ENCODE peak calls at places on chromosomes 7 and 10, in five cellular contexts. A, J, H, I and L are unnamed samples.

GRCh38 chr10:122050811-122051210 is 61.8 kb downstream of the TACC2 start:
- DNase-seq in A (no peak), J (no peak), H (no peak), I (no peak), L (no peak)

GRCh38 chr10:103044942-103045489 is 126.9 kb downstream of the CNNM2 start:
- DNase-seq in A (peak), J (no peak), H (peak), I (no peak), L (no peak)

GRCh38 chr10:122306282-122306681 is 35.2 kb downstream of the BTBD16 start:
- DNase-seq in A (no peak), J (no peak), H (no peak), I (no peak), L (no peak)

GRCh38 chr7:108247646-108248045 is 117.5 kb upstream of the LAMB4 start:
- DNase-seq in A (peak), J (no peak), H (no peak), I (no peak), L (no peak)

GRCh38 chr10:121975295-121976086 is 474 bp upstream of the NSMCE4A start:
- DNase-seq in A (no peak), J (no peak), H (no peak), I (no peak), L (no peak)

GRCh38 chr7:116271161-116271979 is 61.0 kb downstream of the TES start:
- DNase-seq in A (peak), J (no peak), H (peak), I (no peak), L (no peak)

GRCh38 chr10:57979986-57980385 is 287.7 kb downstream of the IPMK start:
- DNase-seq in A (peak), J (no peak), H (no peak), I (no peak), L (no peak)

GRCh38 chr10:106836923-106837322 is 327.6 kb downstream of the SORCS1 start:
- DNase-seq in A (no peak), J (no peak), H (no peak), I (no peak), L (no peak)

GRCh38 chr10:79184649-79185048 is 115.9 kb downstream of the ZMIZ1 start:
- DNase-seq in A (no peak), J (no peak), H (no peak), I (no peak), L (no peak)
- H3K27ac ChIP-seq in A (peak), J (no peak), H (peak), I (peak), L (peak)

DNA sequence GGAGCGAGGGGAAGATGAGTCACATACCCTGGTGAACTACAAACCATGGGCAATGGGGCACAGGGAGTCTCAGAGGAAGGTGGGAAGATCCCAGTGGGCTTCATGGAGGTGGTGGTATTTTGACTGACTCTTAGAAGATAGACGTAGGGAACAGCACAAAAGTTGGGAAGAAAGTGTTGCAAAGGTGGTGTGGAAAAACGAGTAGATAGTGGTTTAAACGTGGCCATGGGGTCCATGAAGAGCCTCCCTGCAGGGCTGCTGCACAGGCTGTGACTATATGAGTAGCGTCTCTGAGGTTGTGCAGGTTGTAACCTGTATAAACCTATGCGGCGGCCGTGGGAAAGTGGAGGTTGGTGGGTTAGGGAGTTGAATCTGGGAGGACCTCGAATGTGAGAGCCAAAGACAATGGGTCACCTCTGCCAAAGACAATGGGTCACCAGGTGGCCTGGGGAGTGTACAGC is 13.8 kb downstream of the LZTS2 start:
- DNase-seq in A (no peak), J (no peak), H (no peak), I (no peak), L (no peak)
- H3K27ac ChIP-seq in A (peak), J (no peak), H (peak), I (peak), L (peak)

GRCh38 chr7:129557686-129558481 is 53.6 kb upstream of the NRF1 start:
- DNase-seq in A (no peak), J (no peak), H (no peak), I (no peak), L (no peak)
- H3K27ac ChIP-seq in A (no peak), J (no peak), H (no peak), I (no peak), L (peak)

GRCh38 chr7:135879238-135879637 is 97.9 kb downstream of the MTPN start:
- DNase-seq in A (peak), J (no peak), H (no peak), I (peak), L (no peak)

GRCh38 chr7:135877799-135878198 is 99.4 kb downstream of the MTPN start:
- DNase-seq in A (peak), J (no peak), H (no peak), I (peak), L (no peak)

DNA sequence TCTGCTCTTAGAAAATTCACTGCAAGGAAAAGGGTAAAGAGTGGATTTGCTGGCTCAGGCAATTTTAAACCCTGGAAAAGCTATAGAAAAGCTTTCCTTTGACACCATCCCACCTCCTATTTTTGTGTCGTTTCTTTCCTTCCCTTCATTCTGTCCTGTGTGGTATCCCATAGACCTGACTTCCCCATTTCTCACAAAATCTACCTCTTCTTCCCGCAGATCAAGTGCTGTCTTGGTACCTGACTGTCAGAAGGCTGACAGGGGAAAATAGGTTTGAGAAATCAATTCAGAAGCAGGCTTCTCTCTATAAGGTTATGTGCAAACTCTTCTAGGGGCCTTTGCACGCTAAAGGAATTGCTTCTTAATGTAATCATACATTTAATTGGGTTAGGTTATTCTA is 98.9 kb downstream of the MTPN start:
- DNase-seq in A (no peak), J (no peak), H (no peak), I (no peak), L (no peak)
- H3K27ac ChIP-seq in A (no peak), J (no peak), H (no peak), I (no peak), L (no peak)

GRCh38 chr7:840001-840600 is 7.8 kb downstream of the SUN1 start:
- DNase-seq in A (no peak), J (no peak), H (no peak), I (no peak), L (no peak)

GRCh38 chr7:844043-844442 is 11.8 kb downstream of the SUN1 start:
- DNase-seq in A (no peak), J (no peak), H (no peak), I (no peak), L (no peak)

GRCh38 chr7:842436-843031 is 10.3 kb downstream of the SUN1 start:
- DNase-seq in A (no peak), J (no peak), H (no peak), I (no peak), L (no peak)

GRCh38 chr7:843230-843629 is 11.0 kb downstream of the SUN1 start:
- DNase-seq in A (no peak), J (no peak), H (no peak), I (no peak), L (no peak)

GRCh38 chr7:841943-842342 is 9.7 kb downstream of the SUN1 start:
- DNase-seq in A (no peak), J (no peak), H (no peak), I (no peak), L (no peak)
- H3K27ac ChIP-seq in A (no peak), J (peak), H (no peak), I (peak), L (peak)

GRCh38 chr7:130890176-130891020 is 156.4 kb upstream of the KLF14 start:
- DNase-seq in A (no peak), J (no peak), H (no peak), I (no peak), L (no peak)

GRCh38 chr7:130894146-130895005 is 160.4 kb upstream of the KLF14 start:
- DNase-seq in A (peak), J (peak), H (no peak), I (no peak), L (no peak)

GRCh38 chr7:130888468-130888867 is 154.5 kb upstream of the KLF14 start:
- DNase-seq in A (no peak), J (no peak), H (no peak), I (no peak), L (no peak)

GRCh38 chr7:130893441-130893894 is 159.5 kb upstream of the KLF14 start:
- DNase-seq in A (peak), J (no peak), H (no peak), I (no peak), L (no peak)

DNA sequence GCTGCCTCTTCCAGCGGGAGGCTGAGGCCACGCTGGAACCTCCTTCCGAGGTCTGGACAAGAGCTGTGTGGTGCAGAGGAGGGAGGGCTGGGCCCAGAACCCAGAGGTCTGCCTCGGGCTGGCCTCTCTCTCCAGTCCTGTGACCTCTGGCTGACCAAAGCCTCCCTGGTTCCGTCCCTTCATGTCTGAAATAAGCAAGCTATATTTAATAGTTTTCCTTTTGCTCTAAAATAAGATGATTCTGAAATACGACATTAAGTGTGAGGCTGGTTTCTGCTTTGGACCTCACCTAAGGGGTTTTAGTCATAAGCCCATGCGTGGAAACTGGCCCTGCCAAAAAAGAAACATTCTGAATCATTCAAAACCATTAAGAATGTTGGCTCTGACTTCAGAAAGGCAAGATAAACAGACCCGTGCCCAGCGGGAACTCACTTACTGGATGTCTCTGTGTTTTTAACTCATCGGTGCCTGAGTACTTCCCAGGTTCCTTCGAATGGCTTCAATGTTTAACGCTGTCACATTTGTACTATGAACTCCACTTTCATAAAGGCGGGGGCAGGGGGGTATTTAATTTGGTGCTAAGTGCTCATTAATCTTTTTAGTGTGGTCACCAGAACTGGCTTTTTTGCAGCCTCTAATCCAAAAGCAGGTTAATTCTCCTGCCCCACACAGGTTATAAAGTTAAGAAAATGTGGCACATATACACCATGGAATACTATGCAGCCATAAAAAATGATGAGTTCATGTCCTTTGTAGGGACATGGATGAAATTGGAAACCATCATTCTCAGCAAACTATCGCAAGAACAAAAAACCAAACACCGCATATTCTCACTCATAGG is 157.5 kb upstream of the KLF14 start:
- DNase-seq in A (peak), J (peak), H (peak), I (peak), L (no peak)
- H3K27ac ChIP-seq in A (peak), J (peak), H (peak), I (peak), L (peak)

GRCh38 chr10:10657139-10657760 is 360.4 kb upstream of the CELF2 start:
- DNase-seq in A (no peak), J (no peak), H (no peak), I (no peak), L (no peak)
- H3K27ac ChIP-seq in A (no peak), J (no peak), H (no peak), I (no peak), L (no peak)

DNA sequence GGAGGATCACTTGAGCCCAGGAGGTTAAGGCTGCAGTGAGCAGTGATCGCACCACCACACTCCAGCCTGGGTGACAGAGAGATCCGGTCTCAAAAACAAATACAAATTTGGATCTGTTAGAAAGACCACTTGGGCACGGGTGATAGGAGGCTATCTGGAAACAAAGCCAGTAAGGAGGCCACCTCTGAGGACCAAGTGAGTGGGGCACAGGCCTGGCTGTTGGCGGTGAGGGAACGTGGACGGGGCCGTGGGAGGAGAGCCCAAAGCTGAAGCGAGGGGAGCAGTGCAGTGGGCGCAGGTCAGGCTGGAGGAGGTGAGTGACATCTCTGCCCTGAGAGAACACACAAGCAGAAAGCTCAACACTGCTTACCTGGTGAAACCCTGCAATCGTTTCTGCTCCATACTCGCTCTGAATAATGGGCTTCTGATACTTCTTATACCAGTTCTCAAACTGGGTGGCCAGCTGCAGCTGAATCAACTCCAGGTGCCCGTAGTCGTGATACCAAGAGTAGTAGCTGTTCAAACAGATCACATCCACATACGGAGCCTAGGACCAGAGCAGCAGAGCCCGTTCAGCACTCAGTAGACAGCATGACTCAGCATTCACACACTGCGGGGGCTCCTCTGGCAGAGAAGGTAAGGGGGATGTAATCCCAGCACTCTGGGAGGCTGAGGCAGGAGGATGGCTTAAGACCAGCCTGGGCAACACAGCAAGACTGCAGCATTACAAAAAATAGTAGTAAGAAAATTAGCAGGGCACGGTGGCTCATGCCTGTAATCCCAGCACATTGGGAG is 14.5 kb downstream of the GUSB start:
- DNase-seq in A (no peak), J (peak), H (no peak), I (no peak), L (no peak)
- H3K27ac ChIP-seq in A (no peak), J (no peak), H (no peak), I (peak), L (no peak)